ENCODE peak calls at places on chromosome 19, in four cellular contexts. V is tibial nerve, R is prostate gland, X is body of pancreas. Y is an unnamed sample.

GRCh38 chr19:29400917-29401711 is 124.7 kb upstream of the VSTM2B start:
- DNase-seq in V (no peak), X (no peak), R (no peak), Y (no peak)

GRCh38 chr19:12484011-12484370 is 625 bp downstream of the ZNF709 start:
- DNase-seq in V (no peak), R (no peak), X (no peak), Y (no peak)

GRCh38 chr19:13544423-13544822 is 38.1 kb upstream of the CACNA1A start:
- DNase-seq in R (no peak), X (no peak), V (no peak), Y (no peak)

GRCh38 chr19:38699027-38699346 is 45.3 kb downstream of the CAPN12 start:
- DNase-seq in V (no peak), X (no peak), R (peak; percentile 64), Y (no peak)

GRCh38 chr19:51703655-51704515 is 10.8 kb downstream of the SPACA6 start:
- DNase-seq in R (peak; percentile 97), X (peak; percentile 95), V (peak; percentile 98), Y (peak; percentile 98)

GRCh38 chr19:12750851-12751250 is 740 bp upstream of the BEST2 start:
- DNase-seq in X (no peak), V (no peak), R (no peak), Y (no peak)

GRCh38 chr19:33522371-33522662 is 726 bp upstream of the PEPD start:
- DNase-seq in V (no peak), R (no peak), X (no peak), Y (no peak)

GRCh38 chr19:41443813-41444455 is 978 bp downstream of the ERICH4 start:
- DNase-seq in X (no peak), V (no peak), R (no peak), Y (no peak)

GRCh38 chr19:42352216-42352892 is 26.9 kb downstream of the MEGF8 start:
- DNase-seq in X (no peak), R (peak; percentile 22), V (no peak), Y (no peak)

GRCh38 chr19:47093841-47094240 is 19.7 kb downstream of the ZC3H4 start:
- DNase-seq in X (no peak), R (no peak), V (no peak), Y (peak; percentile 71)

GRCh38 chr19:41916033-41916424 is 12.2 kb downstream of the ERFL start:
- DNase-seq in X (no peak), R (no peak), V (no peak), Y (no peak)

GRCh38 chr19:58218899-58219298 is 9.8 kb upstream of the ZNF544 start:
- DNase-seq in R (no peak), V (no peak), X (no peak), Y (no peak)

GRCh38 chr19:10315335-10316214 is at the start of gene FDX2:
- DNase-seq in X (peak; percentile 92), R (peak; percentile 80), V (peak; percentile 86), Y (peak; percentile 92)

GRCh38 chr19:1409204-1410005 is 2.0 kb downstream of the DAZAP1 start:
- DNase-seq in V (no peak), R (no peak), X (no peak), Y (no peak)

GRCh38 chr19:1412323-1412923 is 5.0 kb downstream of the DAZAP1 start:
- DNase-seq in V (no peak), X (no peak), R (no peak), Y (no peak)

GRCh38 chr19:1411255-1412191 is 4.1 kb downstream of the DAZAP1 start:
- DNase-seq in X (no peak), R (no peak), V (no peak), Y (no peak)

GRCh38 chr19:1410136-1410786 is 2.9 kb downstream of the DAZAP1 start:
- DNase-seq in X (peak; percentile 51), V (no peak), R (no peak), Y (peak; percentile 55)

DNA sequence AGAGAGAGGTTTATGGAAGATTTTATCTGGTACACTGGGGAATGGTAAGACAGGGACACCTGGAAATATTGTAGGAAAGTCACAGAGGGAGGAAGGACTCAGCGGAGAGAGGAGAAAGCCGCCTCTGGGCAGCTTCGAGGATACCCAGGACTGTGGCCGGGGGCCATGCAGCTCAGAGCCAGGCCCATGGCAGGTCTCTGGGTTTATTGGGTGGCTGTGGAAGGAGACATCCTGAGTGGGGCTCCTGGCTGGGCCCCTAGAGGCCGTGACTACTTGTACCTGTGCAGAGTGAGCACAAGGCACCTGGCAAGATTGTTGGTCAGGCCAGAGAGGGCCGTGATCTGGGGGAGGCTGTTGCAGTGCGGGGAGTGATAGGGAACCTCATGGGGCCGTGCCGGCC is 3.4 kb downstream of the DAZAP1 start:
- DNase-seq in R (no peak), X (no peak), V (no peak), Y (no peak)
- H3K4me1 ChIP-seq in R (peaks cover 47% of the 10 kb centered on the region), X (peaks cover 83% of the 10 kb centered on the region), V (peaks cover 52% of the 10 kb centered on the region), Y (peaks cover 40% of the 10 kb centered on the region)

DNA sequence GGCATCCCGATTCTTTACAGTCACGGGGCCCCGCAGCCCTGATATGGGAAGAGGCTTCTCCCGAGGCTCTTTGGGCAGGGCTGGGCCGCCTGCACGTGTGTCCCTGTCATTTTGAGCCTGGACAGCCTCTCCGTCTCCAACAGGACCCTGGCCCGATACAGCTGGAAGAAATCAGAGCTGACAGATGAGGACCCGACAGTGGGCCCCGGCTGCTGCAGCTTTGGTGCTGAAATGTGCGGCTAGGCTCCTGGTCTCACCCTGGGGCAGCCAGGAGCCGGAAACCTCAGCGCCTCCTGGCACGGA is 3.2 kb downstream of the PIAS4 start:
- DNase-seq in V (no peak), R (no peak), X (no peak), Y (no peak)
- H3K27ac ChIP-seq in V (peak overlapping the region; percentile 55), R (no peak overlapping the region), X (peak overlapping the region; percentile 91), Y (no peak overlapping the region)

GRCh38 chr19:15332311-15332996 is at the start of gene BRD4:
- DNase-seq in X (peak; percentile 71), R (peak; percentile 51), V (peak; percentile 47), Y (peak; percentile 73)
- TF ChIP-seq POLR2A in X (no peak), R (no peak), V (peak; percentile 74), Y (peak; percentile 77)

GRCh38 chr19:903266-903797 is 9.7 kb downstream of the R3HDM4 start:
- DNase-seq in X (no peak), R (no peak), V (no peak), Y (peak; percentile 47)

GRCh38 chr19:907183-907853 is 5.7 kb downstream of the R3HDM4 start:
- DNase-seq in V (no peak), R (no peak), X (no peak), Y (no peak)

GRCh38 chr19:904545-904944 is 8.5 kb downstream of the R3HDM4 start:
- DNase-seq in V (no peak), X (no peak), R (no peak), Y (no peak)

GRCh38 chr19:902446-903226 is 9.4 kb downstream of the RNU6-9 start:
- DNase-seq in V (no peak), R (no peak), X (no peak), Y (peak; percentile 38)

DNA sequence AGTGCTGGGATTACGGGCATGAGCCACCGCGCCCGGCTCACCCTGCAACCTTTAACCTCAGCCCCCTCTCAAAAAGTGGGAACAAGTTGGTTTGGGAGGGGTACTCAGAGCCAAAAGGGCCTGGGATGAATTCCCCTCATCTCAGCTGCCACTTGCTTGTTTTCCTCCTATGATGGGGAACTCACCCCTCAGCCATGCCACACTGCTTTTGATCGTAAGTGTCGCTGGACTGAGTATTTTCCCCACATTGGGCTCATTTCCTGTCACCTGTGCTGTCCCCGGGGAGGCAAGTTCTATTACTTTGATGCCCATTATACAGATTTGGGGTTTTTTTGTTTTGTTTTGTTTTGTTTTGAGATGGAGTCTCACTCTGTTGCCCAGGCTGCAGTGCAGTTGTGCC is 6.5 kb downstream of the R3HDM4 start:
- DNase-seq in V (no peak), X (no peak), R (no peak), Y (no peak)
- H3K4me1 ChIP-seq in V (no peaks in the 10 kb centered on the region), X (peaks cover 27% of the 10 kb centered on the region), R (peaks cover 4% of the 10 kb centered on the region), Y (no peaks in the 10 kb centered on the region)

GRCh38 chr19:49687150-49687549 is 2.2 kb upstream of the ADM5 start:
- DNase-seq in X (no peak), R (no peak), V (no peak), Y (no peak)
- H3K27ac ChIP-seq in X (no peak overlapping the region), R (no peak overlapping the region), V (no peak overlapping the region), Y (no peak overlapping the region)

GRCh38 chr19:5990289-5990797 is 12.4 kb upstream of the RANBP3 start:
- DNase-seq in V (no peak), R (peak; percentile 32), X (no peak), Y (no peak)
- TF ChIP-seq POLR2A in V (no peak), R (no peak), X (no peak), Y (no peak)

GRCh38 chr19:18493440-18494266 is 28.2 kb downstream of the ELL start:
- DNase-seq in R (no peak), X (no peak), V (no peak), Y (no peak)
- H3K4me1 ChIP-seq in R (peaks cover 11% of the 10 kb centered on the region), X (peaks cover 67% of the 10 kb centered on the region), V (peaks cover 35% of the 10 kb centered on the region), Y (peaks cover 52% of the 10 kb centered on the region)

GRCh38 chr19:995051-995827 is 5.0 kb upstream of the GRIN3B start:
- DNase-seq in R (no peak), X (no peak), V (no peak), Y (peak; percentile 88)
- H3K27ac ChIP-seq in R (no peak overlapping the region), X (no peak overlapping the region), V (no peak overlapping the region), Y (peak overlapping the region; percentile 83)

Y was measured in thyroid gland.